ENCODE peak calls at places on chromosomes 13 and 19, in six cellular contexts. M is transverse colon, I is testis, G is prostate gland, Y is heart left ventricle, Z is uterus. L is an unnamed sample.

GRCh38 chr19:14554382-14554812 is 17.5 kb downstream of the NDUFB7 start:
- DNase-seq in M (peak), I (peak), G (peak), Y (no peak), Z (no peak), L (no peak)

GRCh38 chr19:3057275-3057714 is 5.0 kb downstream of the TLE5 start:
- DNase-seq in M (peak), I (peak), G (peak), Y (peak), Z (peak), L (no peak)

GRCh38 chr13:20775961-20776360 is 2.2 kb upstream of the EEF1AKMT1 start:
- DNase-seq in M (no peak), I (no peak), G (no peak), Y (no peak), Z (no peak), L (no peak)

GRCh38 chr19:2110822-2111221 is 14.1 kb downstream of the IZUMO4 start:
- DNase-seq in M (no peak), I (no peak), G (no peak), Y (no peak), Z (no peak), L (no peak)

GRCh38 chr13:36992362-36992761 is 6.8 kb downstream of the ALG5 start:
- DNase-seq in M (no peak), I (no peak), G (no peak), Y (no peak), Z (no peak), L (no peak)

GRCh38 chr13:77784531-77784930 is 87.0 kb downstream of the SLAIN1 start:
- DNase-seq in M (no peak), I (no peak), G (no peak), Y (no peak), Z (no peak), L (no peak)

GRCh38 chr13:72456486-72456885 is 270.9 kb downstream of the MZT1 start:
- DNase-seq in M (no peak), I (no peak), G (no peak), Y (no peak), Z (no peak), L (no peak)

GRCh38 chr13:101384929-101385328 is 31.4 kb downstream of the NALCN start:
- DNase-seq in M (no peak), I (no peak), G (no peak), Y (no peak), Z (no peak), L (no peak)

GRCh38 chr13:74027161-74027779 is 106.9 kb downstream of the KLF12 start:
- DNase-seq in M (no peak), I (no peak), G (no peak), Y (no peak), Z (no peak), L (no peak)

GRCh38 chr19:18364826-18365528 is 21.0 kb upstream of the GDF15 start:
- DNase-seq in M (peak), I (peak), G (peak), Y (peak), Z (peak), L (no peak)

GRCh38 chr13:30143671-30144400 is 163.5 kb downstream of the KATNAL1 start:
- DNase-seq in M (no peak), I (no peak), G (no peak), Y (no peak), Z (no peak), L (no peak)

GRCh38 chr19:5052515-5052914 is 83.6 kb downstream of the KDM4B start:
- DNase-seq in M (no peak), I (no peak), G (no peak), Y (no peak), Z (no peak), L (no peak)

GRCh38 chr13:51154029-51154555 is 43.0 kb upstream of the C13orf42 start:
- DNase-seq in M (no peak), I (no peak), G (no peak), Y (no peak), Z (no peak), L (no peak)

GRCh38 chr13:62162860-62163259 is 747.2 kb upstream of the PCDH20 start:
- DNase-seq in M (no peak), I (no peak), G (no peak), Y (no peak), Z (no peak), L (no peak)

GRCh38 chr19:40703029-40703755 is 12.7 kb upstream of the NUMBL start:
- DNase-seq in M (no peak), I (no peak), G (no peak), Y (no peak), Z (no peak), L (no peak)

GRCh38 chr19:33397536-33398360 is 24.2 kb downstream of the CEBPG start:
- DNase-seq in M (no peak), I (no peak), G (no peak), Y (no peak), Z (no peak), L (no peak)

GRCh38 chr13:112651750-112652511 is 37.9 kb upstream of the ATP11A start:
- DNase-seq in M (no peak), I (no peak), G (no peak), Y (no peak), Z (peak), L (no peak)

GRCh38 chr19:45147835-45148676 is 12.7 kb downstream of the NKPD1 start:
- DNase-seq in M (no peak), I (no peak), G (no peak), Y (no peak), Z (no peak), L (no peak)

GRCh38 chr19:37931941-37932655 is 25.1 kb downstream of the SIPA1L3 start:
- DNase-seq in M (peak), I (peak), G (peak), Y (peak), Z (peak), L (no peak)
- TF ChIP-seq POLR2A in M (peak), I (no peak), G (no peak), Y (no peak), Z (no peak), L (no peak)

GRCh38 chr19:16118489-16119033 is 6.9 kb downstream of the RAB8A start:
- DNase-seq in M (peak), I (no peak), G (no peak), Y (peak), Z (no peak), L (peak)
- TF ChIP-seq POLR2A in M (no peak), I (no peak), G (no peak), Y (no peak), Z (no peak), L (no peak)

GRCh38 chr13:46168341-46168740 is 13.6 kb downstream of the LCP1 start:
- DNase-seq in M (peak), I (peak), G (peak), Y (no peak), Z (peak), L (no peak)

GRCh38 chr13:46166947-46167610 is 14.9 kb downstream of the LCP1 start:
- DNase-seq in M (no peak), I (no peak), G (no peak), Y (no peak), Z (no peak), L (no peak)

GRCh38 chr13:46166221-46166584 is 15.8 kb downstream of the LCP1 start:
- DNase-seq in M (no peak), I (no peak), G (no peak), Y (no peak), Z (no peak), L (no peak)

GRCh38 chr13:46164661-46165060 is 17.3 kb downstream of the LCP1 start:
- DNase-seq in M (no peak), I (no peak), G (peak), Y (no peak), Z (no peak), L (no peak)

GRCh38 chr13:46165485-46166220 is 16.3 kb downstream of the LCP1 start:
- DNase-seq in M (no peak), I (no peak), G (no peak), Y (no peak), Z (no peak), L (no peak)
- TF ChIP-seq POLR2A in M (no peak), I (no peak), G (no peak), Y (no peak), Z (no peak), L (no peak)

GRCh38 chr19:47240996-47241918 is 10.3 kb upstream of the BBC3 start:
- DNase-seq in M (peak), I (peak), G (peak), Y (peak), Z (peak), L (no peak)

GRCh38 chr19:47241919-47242644 is 11.1 kb upstream of the BBC3 start:
- DNase-seq in M (no peak), I (no peak), G (no peak), Y (no peak), Z (no peak), L (no peak)

GRCh38 chr19:47240561-47240960 is 9.6 kb upstream of the BBC3 start:
- DNase-seq in M (no peak), I (no peak), G (no peak), Y (no peak), Z (no peak), L (no peak)

GRCh38 chr19:47243364-47243775 is 12.4 kb upstream of the BBC3 start:
- DNase-seq in M (no peak), I (no peak), G (no peak), Y (no peak), Z (no peak), L (no peak)

GRCh38 chr19:47243776-47244547 is 12.4 kb upstream of the CCDC9 start:
- DNase-seq in M (peak), I (peak), G (peak), Y (peak), Z (peak), L (no peak)
- TF ChIP-seq POLR2A in M (peak), I (no peak), G (peak), Y (no peak), Z (peak), L (no peak)

DNA sequence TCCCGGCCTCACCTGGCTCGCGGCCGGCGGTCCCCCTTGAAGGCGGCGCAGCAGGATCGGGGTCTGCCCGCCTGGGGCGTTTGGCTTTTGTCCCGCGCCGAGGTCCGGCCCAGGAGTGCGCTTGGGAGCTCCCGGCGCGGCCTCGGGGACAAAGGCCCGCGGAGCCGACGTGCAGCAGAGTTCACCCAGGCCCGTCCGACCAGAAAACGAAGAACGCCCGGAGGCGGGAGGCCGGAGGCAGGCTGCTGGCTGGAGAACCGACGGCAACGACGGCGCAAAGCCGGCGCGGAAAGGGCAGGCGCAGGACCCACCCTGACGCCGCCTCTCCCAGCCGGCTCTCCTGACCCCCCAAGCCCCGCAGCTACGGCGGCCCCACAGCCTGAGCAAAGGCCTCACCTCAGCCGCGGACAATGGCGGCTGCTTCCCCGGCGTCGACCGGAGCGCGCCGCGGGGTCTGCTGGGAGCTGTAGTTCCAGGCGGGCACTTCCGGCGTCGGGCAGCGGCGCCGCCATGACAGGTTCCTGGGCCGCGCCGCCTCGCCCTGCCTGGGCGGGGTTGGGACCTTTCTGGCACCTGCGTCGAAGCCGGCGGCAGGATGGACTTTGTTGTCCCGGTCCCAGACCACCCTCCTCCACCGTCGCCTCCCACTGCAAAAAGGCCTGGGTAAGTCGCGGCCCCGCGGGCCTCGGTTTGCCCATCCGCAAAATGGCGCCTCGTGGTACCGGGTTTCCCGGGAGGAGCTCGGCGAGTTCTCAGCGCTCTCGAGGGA is at the start of gene ZNF606:
- DNase-seq in M (peak), I (peak), G (peak), Y (peak), Z (peak), L (peak)
- TF ChIP-seq POLR2A in M (peak), I (peak), G (peak), Y (no peak), Z (peak), L (no peak)

GRCh38 chr13:98225036-98225940 is 48.2 kb upstream of the RNF113B start:
- DNase-seq in M (no peak), I (no peak), G (peak), Y (no peak), Z (no peak), L (no peak)
- TF ChIP-seq POLR2A in M (no peak), I (no peak), G (no peak), Y (no peak), Z (no peak), L (no peak)